ENCODE peak calls at places on chromosome 19, in five cellular contexts. A is cardiac fibroblast, U is lower lobe of right lung, T is heart left ventricle, S is endodermal cell. H is an unnamed sample.

GRCh38 chr19:42246143-42246868 is 3.9 kb upstream of the GSK3A start:
- DNase-seq in A (peak; percentile 87), U (peak; percentile 65), T (peak; percentile 87), S (peak; percentile 81), H (no peak)

GRCh38 chr19:18443406-18443805 is 5.5 kb upstream of the ISYNA1 start:
- DNase-seq in A (no peak), U (no peak), T (no peak), S (no peak), H (no peak)

GRCh38 chr19:5032101-5032967 is 63.4 kb downstream of the KDM4B start:
- DNase-seq in A (no peak), U (no peak), T (no peak), S (no peak), H (peak; percentile 51)

GRCh38 chr19:17687857-17688784 is at the start of gene UNC13A:
- DNase-seq in A (peak; percentile 45), U (peak; percentile 51), T (peak; percentile 48), S (peak; percentile 97), H (peak; percentile 78)

GRCh38 chr19:43651758-43652545 is 12.3 kb upstream of the CADM4 start:
- DNase-seq in A (peak; percentile 79), U (no peak), T (peak; percentile 46), S (peak; percentile 87), H (peak; percentile 73)

GRCh38 chr19:23309926-23310325 is 59.7 kb upstream of the ZNF724 start:
- DNase-seq in A (no peak), U (no peak), T (no peak), S (no peak), H (no peak)

GRCh38 chr19:9309139-9309973 is at the start of gene ZNF699:
- DNase-seq in A (peak; percentile 99), U (peak; percentile 99), T (peak; percentile 100), S (peak; percentile 99), H (peak; percentile 98)

GRCh38 chr19:2770055-2771013 is 12.7 kb downstream of the SGTA start:
- DNase-seq in A (peak; percentile 75), U (no peak), T (peak; percentile 90), S (no peak), H (peak; percentile 34)

GRCh38 chr19:29705706-29706105 is 9.4 kb downstream of the C19orf12 start:
- DNase-seq in A (no peak), U (no peak), T (no peak), S (no peak), H (no peak)

GRCh38 chr19:3932931-3933810 is at the start of gene NMRK2:
- DNase-seq in A (no peak), U (no peak), T (peak; percentile 89), S (peak; percentile 97), H (peak; percentile 51)

GRCh38 chr19:54405628-54406027 is 9.6 kb upstream of the TTYH1 start:
- DNase-seq in A (no peak), U (no peak), T (no peak), S (no peak), H (no peak)

GRCh38 chr19:53989600-53990533 is 1.6 kb upstream of the CACNG6 start:
- DNase-seq in A (peak; percentile 83), U (no peak), T (no peak), S (no peak), H (no peak)

GRCh38 chr19:29499261-29499920 is 26.4 kb upstream of the VSTM2B start:
- DNase-seq in A (no peak), U (peak; percentile 22), T (no peak), S (no peak), H (no peak)

GRCh38 chr19:47813304-47813994 is 8.3 kb upstream of the CRX start:
- DNase-seq in A (peak; percentile 59), U (peak; percentile 79), T (peak; percentile 69), S (peak; percentile 99), H (peak; percentile 94)

GRCh38 chr19:18529782-18530181 is 7.9 kb upstream of the ELL start:
- DNase-seq in A (no peak), U (no peak), T (no peak), S (no peak), H (peak; percentile 48)

GRCh38 chr19:18735324-18735723 is 51.8 kb downstream of the CRTC1 start:
- DNase-seq in A (no peak), U (no peak), T (no peak), S (peak; percentile 37), H (peak; percentile 90)

GRCh38 chr19:10643968-10644290 is 10.2 kb upstream of the ILF3 start:
- DNase-seq in A (no peak), U (no peak), T (no peak), S (peak; percentile 58), H (no peak)

GRCh38 chr19:18697680-18698079 is 14.2 kb downstream of the CRTC1 start:
- DNase-seq in A (no peak), U (peak; percentile 73), T (no peak), S (no peak), H (no peak)

GRCh38 chr19:35247526-35248309 is 1.1 kb upstream of the LSR start:
- DNase-seq in A (no peak), U (peak; percentile 90), T (peak; percentile 47), S (peak; percentile 98), H (peak; percentile 45)

GRCh38 chr19:3440082-3440481 is 40.2 kb downstream of the SMIM24 start:
- DNase-seq in A (no peak), U (peak; percentile 72), T (no peak), S (peak; percentile 93), H (peak; percentile 56)

GRCh38 chr19:4474504-4475136 is 2.5 kb downstream of the HDGFL2 start:
- DNase-seq in A (peak; percentile 73), U (no peak), T (no peak), S (peak; percentile 94), H (peak; percentile 80)

GRCh38 chr19:42269518-42270345 is 680 bp downstream of the CIC start:
- DNase-seq in A (no peak), U (no peak), T (no peak), S (no peak), H (no peak)

GRCh38 chr19:19911150-19911549 is 10.4 kb downstream of the ZNF93 start:
- DNase-seq in A (peak; percentile 6), U (no peak), T (no peak), S (no peak), H (no peak)

GRCh38 chr19:11196406-11197287 is 698 bp downstream of the KANK2 start:
- DNase-seq in A (peak; percentile 44), U (no peak), T (peak; percentile 68), S (peak; percentile 79), H (peak; percentile 54)

GRCh38 chr19:18294467-18294864 is 13.0 kb upstream of the JUND start:
- DNase-seq in A (no peak), U (peak; percentile 72), T (no peak), S (peak; percentile 78), H (peak; percentile 51)

GRCh38 chr19:3987619-3988371 is 2.5 kb upstream of the EEF2 start:
- DNase-seq in A (peak; percentile 88), U (peak; percentile 94), T (peak; percentile 87), S (peak; percentile 92), H (peak; percentile 85)

GRCh38 chr19:6014551-6015135 is 36.7 kb upstream of the RANBP3 start:
- DNase-seq in A (no peak), U (peak; percentile 36), T (no peak), S (no peak), H (no peak)

GRCh38 chr19:35963514-35963913 is 27.3 kb downstream of the LRFN3 start:
- DNase-seq in A (peak; percentile 64), U (no peak), T (peak; percentile 44), S (peak; percentile 93), H (no peak)

GRCh38 chr19:43782689-43783231 is 2.0 kb upstream of the KCNN4 start:
- DNase-seq in A (no peak), U (no peak), T (no peak), S (no peak), H (no peak)

GRCh38 chr19:30388819-30389218 is 16.6 kb downstream of the ZNF536 start:
- DNase-seq in A (no peak), U (no peak), T (no peak), S (peak; percentile 30), H (no peak)

GRCh38 chr19:460877-461609 is at the start of gene SHC2:
- DNase-seq in A (no peak), U (no peak), T (no peak), S (no peak), H (peak; percentile 86)

GRCh38 chr19:35417713-35418534 is 30.1 kb upstream of the FFAR2 start:
- DNase-seq in A (no peak), U (no peak), T (no peak), S (no peak), H (no peak)

GRCh38 chr19:9586764-9587163 is 2.5 kb upstream of the ZNF121 start:
- DNase-seq in A (peak; percentile 75), U (peak; percentile 57), T (peak; percentile 44), S (peak; percentile 92), H (peak; percentile 74)

DNA sequence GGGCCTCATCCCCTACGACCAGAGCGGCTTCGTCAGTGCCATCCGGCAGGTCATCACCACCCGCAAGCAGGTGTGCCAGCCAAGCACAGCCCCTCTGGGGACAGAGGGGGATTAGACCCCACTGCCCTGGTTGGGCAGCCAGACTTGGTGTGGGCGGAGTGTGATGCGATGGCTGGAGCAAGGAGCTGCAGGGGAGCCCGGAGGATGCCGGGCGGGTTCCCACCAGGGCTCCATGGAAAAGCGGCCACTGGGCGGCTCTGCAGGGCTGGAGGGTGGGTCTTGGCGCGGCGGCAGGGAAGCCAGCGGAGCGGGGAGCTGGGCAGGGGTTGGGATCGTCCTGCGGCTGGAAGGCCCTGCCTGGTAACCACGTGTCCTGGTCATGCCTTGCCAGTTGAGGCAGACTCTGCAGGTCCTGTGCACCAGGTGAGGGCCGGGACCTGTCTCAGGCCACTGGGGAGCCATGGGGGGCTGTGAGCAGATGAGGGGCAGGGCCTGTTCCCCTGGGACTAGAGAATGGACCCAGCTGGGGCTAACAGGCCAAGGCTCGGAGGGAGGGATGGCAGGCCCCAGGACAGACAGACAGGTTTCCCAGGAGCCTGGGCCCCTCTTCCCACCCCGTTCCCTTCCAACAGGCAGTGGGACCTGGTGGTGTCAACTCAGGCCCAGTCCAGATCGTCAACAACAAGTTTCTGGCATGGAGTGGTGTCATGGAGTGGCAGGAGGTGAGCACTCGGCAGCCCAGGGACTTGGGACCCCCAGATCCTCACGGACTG is 6.3 kb downstream of the PTOV1 start:
- DNase-seq in A (no peak), U (no peak), T (no peak), S (peak; percentile 68), H (no peak)
- TF ChIP-seq CTCF in A (no peak), U (no peak), T (no peak), S (no peak), H (no peak)

GRCh38 chr19:40601061-40601973 is at the start of gene LTBP4:
- DNase-seq in A (peak; percentile 46), U (no peak), T (peak; percentile 67), S (peak; percentile 71), H (peak; percentile 56)
- TF ChIP-seq CTCF in A (no peak), U (peak; percentile 14), T (no peak), S (no peak), H (no peak)

GRCh38 chr19:12200020-12200419 is 37.1 kb downstream of the ZNF136 start:
- DNase-seq in A (no peak), U (no peak), T (no peak), S (no peak), H (no peak)

GRCh38 chr19:12208221-12208620 is 45.3 kb downstream of the ZNF136 start:
- DNase-seq in A (no peak), U (no peak), T (no peak), S (no peak), H (no peak)

GRCh38 chr19:12198136-12198535 is 35.2 kb downstream of the ZNF136 start:
- DNase-seq in A (no peak), U (no peak), T (no peak), S (no peak), H (no peak)

GRCh38 chr19:12205296-12205695 is 42.4 kb downstream of the ZNF136 start:
- DNase-seq in A (no peak), U (no peak), T (no peak), S (no peak), H (no peak)

GRCh38 chr19:12202250-12202649 is 39.4 kb downstream of the ZNF136 start:
- DNase-seq in A (no peak), U (peak; percentile 52), T (peak; percentile 32), S (peak; percentile 49), H (peak; percentile 54)
- TF ChIP-seq CTCF in A (peak; percentile 7), U (peak; percentile 32), T (peak; percentile 40), S (peak; percentile 60), H (no peak)

GRCh38 chr19:49188626-49189200 is 31.1 kb downstream of the TRPM4 start:
- DNase-seq in A (no peak), U (peak; percentile 29), T (no peak), S (peak; percentile 64), H (no peak)
- TF ChIP-seq CTCF in A (no peak), U (no peak), T (no peak), S (peak; percentile 63), H (no peak)

H was measured in glutamatergic neuron.